ENCODE peak calls at places on chromosomes 11 and 22, in five cellular contexts. D is H1, U is fibroblast of the aortic adventitia, Z is WTC11, B is fibroblast of lung. X is an unnamed sample.
A peak's percentile ranks its signal among the peaks of the same experiment; 100 is the strongest.

GRCh38 chr22:20038574-20038973 is 17.7 kb downstream of the TANGO2 start:
- DNase-seq in D (no peak), U (no peak), Z (no peak), B (no peak), X (no peak)

GRCh38 chr11:82305123-82305522 is 428.5 kb downstream of the FAM181B start:
- DNase-seq in D (no peak), U (no peak), Z (no peak), B (no peak), X (no peak)

GRCh38 chr11:122108192-122108799 is 7.7 kb downstream of the BLID start:
- DNase-seq in D (no peak), U (peak; percentile 73), Z (peak; percentile 58), B (no peak), X (no peak)

GRCh38 chr11:128172046-128172878 is 415.1 kb downstream of the ETS1 start:
- DNase-seq in D (no peak), U (peak; percentile 95), Z (peak; percentile 84), B (peak; percentile 71), X (peak; percentile 13)

GRCh38 chr22:42964994-42965699 is 49.8 kb downstream of the PACSIN2 start:
- DNase-seq in D (no peak), U (no peak), Z (peak; percentile 38), B (no peak), X (no peak)

GRCh38 chr22:33180371-33180770 is 122.2 kb upstream of the SYN3 start:
- DNase-seq in D (no peak), U (no peak), Z (no peak), B (no peak), X (no peak)

GRCh38 chr11:2777396-2777795 is 77.6 kb upstream of the KCNQ1OT1 start:
- DNase-seq in D (no peak), U (peak; percentile 20), Z (peak; percentile 8), B (peak; percentile 49), X (no peak)

GRCh38 chr11:64036081-64037026 is 623 bp downstream of the FLRT1 start:
- DNase-seq in D (no peak), U (peak; percentile 24), Z (no peak), B (peak; percentile 49), X (no peak)

GRCh38 chr11:57224537-57224936 is 12.5 kb downstream of the APLNR start:
- DNase-seq in D (no peak), U (peak; percentile 13), Z (no peak), B (peak; percentile 61), X (no peak)

GRCh38 chr11:47071871-47072270 is 104.8 kb downstream of the ARFGAP2 start:
- DNase-seq in D (no peak), U (peak; percentile 27), Z (no peak), B (no peak), X (no peak)

GRCh38 chr11:67662806-67663514 is 11.5 kb downstream of the ALDH3B2 start:
- DNase-seq in D (no peak), U (no peak), Z (peak; percentile 12), B (no peak), X (no peak)

GRCh38 chr11:125036933-125037332 is 26.2 kb upstream of the SLC37A2 start:
- DNase-seq in D (no peak), U (peak; percentile 73), Z (no peak), B (peak; percentile 89), X (no peak)

GRCh38 chr22:39176067-39176621 is 23.7 kb upstream of the CBX7 start:
- DNase-seq in D (no peak), U (peak; percentile 57), Z (peak; percentile 87), B (peak; percentile 74), X (no peak)

GRCh38 chr11:7548659-7549283 is 35.0 kb downstream of the PPFIBP2 start:
- DNase-seq in D (peak; percentile 62), U (no peak), Z (peak; percentile 84), B (no peak), X (no peak)
- TF ChIP-seq CTCF in D (peak; percentile 94), U (no peak), Z (peak; percentile 45), B (no peak), X (peak; percentile 50)

GRCh38 chr11:120119121-120119520 is 18.8 kb downstream of the TRIM29 start:
- DNase-seq in D (no peak), U (no peak), Z (no peak), B (no peak), X (no peak)

GRCh38 chr11:120121336-120121735 is 16.6 kb downstream of the TRIM29 start:
- DNase-seq in D (no peak), U (no peak), Z (no peak), B (no peak), X (no peak)

GRCh38 chr11:120121914-120122473 is 15.9 kb downstream of the TRIM29 start:
- DNase-seq in D (no peak), U (no peak), Z (no peak), B (no peak), X (no peak)

GRCh38 chr11:120122921-120123683 is 14.8 kb downstream of the TRIM29 start:
- DNase-seq in D (no peak), U (no peak), Z (no peak), B (no peak), X (no peak)

GRCh38 chr11:120120805-120121335 is 17.0 kb downstream of the TRIM29 start:
- DNase-seq in D (no peak), U (no peak), Z (no peak), B (no peak), X (no peak)
- TF ChIP-seq CTCF in D (no peak), U (no peak), Z (no peak), B (no peak), X (no peak)

GRCh38 chr11:76284161-76284560 is 77.9 kb upstream of the WNT11 start:
- DNase-seq in D (no peak), U (no peak), Z (peak; percentile 30), B (no peak), X (no peak)
- TF ChIP-seq CTCF in D (no peak), U (no peak), Z (no peak), B (no peak), X (no peak)

GRCh38 chr11:75510626-75511025 is 15.1 kb downstream of the GDPD5 start:
- DNase-seq in D (no peak), U (no peak), Z (no peak), B (no peak), X (no peak)

GRCh38 chr11:75507571-75507970 is 18.2 kb downstream of the GDPD5 start:
- DNase-seq in D (no peak), U (no peak), Z (no peak), B (no peak), X (no peak)

GRCh38 chr11:75508051-75508561 is 17.6 kb downstream of the GDPD5 start:
- DNase-seq in D (no peak), U (no peak), Z (no peak), B (no peak), X (no peak)

GRCh38 chr11:75510011-75510595 is 15.6 kb downstream of the GDPD5 start:
- DNase-seq in D (no peak), U (no peak), Z (no peak), B (no peak), X (no peak)

GRCh38 chr11:75509201-75509600 is 16.5 kb downstream of the GDPD5 start:
- DNase-seq in D (no peak), U (no peak), Z (no peak), B (no peak), X (no peak)
- TF ChIP-seq CTCF in D (no peak), U (no peak), Z (no peak), B (no peak), X (no peak)

X was measured in D721Med.